ENCODE peak calls at places on chromosomes 16 and 17, in six cellular contexts. O is fibroblast of lung; D is C1 segment of cervical spinal cord; H is activated T-cell treated with anti-CD3 and anti-CD28 coated beads, Interleukin-2, amount 50 U/mL, for 1 hour; R is T follicular helper cell; M is stimulated activated CD4-positive, alpha-beta T cell treated with anti-CD3 and anti-CD28 coated beads, Interleukin-1b, Interleukin-23, amount 100 ng/mL, for 24 hours. Z is an unnamed sample.

GRCh38 chr17:14228903-14229302 is 7.8 kb downstream of the CDRT15 start:
- DNase-seq in R (no peak), D (no peak), H (no peak), M (no peak), O (no peak), Z (no peak)

GRCh38 chr16:84989791-84990620 is 21.3 kb downstream of the ZDHHC7 start:
- DNase-seq in R (no peak), O (no peak), D (no peak), H (no peak), M (no peak), Z (no peak)

GRCh38 chr16:12208341-12209035 is 232.0 kb downstream of the SNX29 start:
- DNase-seq in D (no peak), H (no peak), O (no peak), R (no peak), M (no peak), Z (no peak)

GRCh38 chr17:8359769-8360168 is 16.7 kb downstream of the KRABD2 start:
- DNase-seq in R (no peak), D (no peak), O (peak; percentile 91), M (no peak), H (no peak), Z (no peak)

GRCh38 chr17:29084476-29085148 is 41.7 kb downstream of the PIPOX start:
- DNase-seq in R (no peak), O (peak; percentile 26), H (no peak), M (no peak), D (no peak), Z (no peak)

GRCh38 chr16:23556881-23557778 is at the start of the genes EARS2 and UBFD1:
- DNase-seq in O (peak; percentile 97), H (peak; percentile 96), M (peak; percentile 97), R (peak; percentile 89), D (peak; percentile 89), Z (peak; percentile 88)

GRCh38 chr17:39236981-39237441 is 11.3 kb upstream of the STAC2 start:
- DNase-seq in H (no peak), M (no peak), O (no peak), R (no peak), D (no peak), Z (no peak)

GRCh38 chr17:17937450-17937849 is 34.8 kb downstream of the TOM1L2 start:
- DNase-seq in M (no peak), H (no peak), O (peak; percentile 72), R (no peak), D (no peak), Z (no peak)

GRCh38 chr16:12436201-12436657 is 367.5 kb downstream of the CPPED1 start:
- DNase-seq in R (no peak), O (no peak), M (no peak), D (no peak), H (no peak), Z (no peak)

GRCh38 chr16:74903882-74904678 is 80.8 kb downstream of the WDR59 start:
- DNase-seq in D (no peak), O (no peak), R (no peak), H (no peak), M (no peak), Z (no peak)

GRCh38 chr17:1492249-1493206 is at the start of gene MYO1C:
- DNase-seq in D (no peak), H (peak; percentile 32), O (no peak), R (no peak), M (no peak), Z (no peak)

GRCh38 chr16:10111156-10111761 is 71.0 kb downstream of the GRIN2A start:
- DNase-seq in M (no peak), H (no peak), O (no peak), D (no peak), R (no peak), Z (no peak)

GRCh38 chr16:81478876-81479496 is 34.4 kb downstream of the CMIP start:
- DNase-seq in D (no peak), O (no peak), M (no peak), R (no peak), H (no peak), Z (no peak)

GRCh38 chr17:15498107-15498506 is 30.7 kb upstream of the CDRT4 start:
- DNase-seq in M (no peak), D (no peak), H (no peak), O (no peak), R (no peak), Z (no peak)

GRCh38 chr17:50290074-50290702 is 15.9 kb downstream of the TMEM92 start:
- DNase-seq in D (no peak), H (no peak), R (no peak), O (peak; percentile 99), M (no peak), Z (no peak)

GRCh38 chr16:14050297-14051027 is 20.7 kb upstream of the MRTFB start:
- DNase-seq in M (no peak), D (no peak), O (peak; percentile 49), H (no peak), R (no peak), Z (no peak)

GRCh38 chr17:66432996-66433556 is 130.7 kb downstream of the PRKCA start:
- DNase-seq in D (no peak), M (no peak), H (no peak), R (no peak), O (peak; percentile 14), Z (no peak)

GRCh38 chr16:84218176-84218776 is 21.5 kb downstream of the KCNG4 start:
- DNase-seq in O (peak; percentile 42), M (no peak), D (no peak), H (no peak), R (no peak), Z (no peak)

GRCh38 chr17:44344939-44345496 is at the start of gene GRN:
- DNase-seq in D (peak; percentile 85), O (peak; percentile 99), M (peak; percentile 83), R (peak; percentile 74), H (peak; percentile 83), Z (peak; percentile 72)

GRCh38 chr16:21301168-21301894 is 23.2 kb upstream of the CRYM start:
- DNase-seq in D (no peak), R (peak; percentile 17), M (peak; percentile 50), H (peak; percentile 27), O (peak; percentile 65), Z (peak; percentile 5)

GRCh38 chr16:69476920-69477418 is 52.5 kb downstream of the CYB5B start:
- DNase-seq in M (no peak), R (no peak), H (no peak), O (peak; percentile 93), D (no peak), Z (no peak)

GRCh38 chr17:57442401-57442823 is 186.1 kb downstream of the MSI2 start:
- DNase-seq in O (peak; percentile 78), H (no peak), R (no peak), M (no peak), D (no peak), Z (no peak)

GRCh38 chr16:78515421-78515820 is 416.0 kb downstream of the WWOX start:
- DNase-seq in O (no peak), M (no peak), D (no peak), H (no peak), R (no peak), Z (no peak)

GRCh38 chr17:82959242-82959930 is 119.6 kb upstream of the ZNF750 start:
- DNase-seq in D (no peak), M (no peak), O (no peak), H (no peak), R (no peak), Z (no peak)

GRCh38 chr17:45073414-45074070 is 12.4 kb downstream of the NMT1 start:
- DNase-seq in R (no peak), H (no peak), M (no peak), D (no peak), O (peak; percentile 76), Z (no peak)

GRCh38 chr16:66440970-66441369 is 13.9 kb downstream of the BEAN1 start:
- DNase-seq in O (no peak), D (no peak), H (no peak), R (no peak), M (no peak), Z (no peak)

GRCh38 chr16:85227924-85228462 is 115.7 kb upstream of the CIBAR2 start:
- DNase-seq in M (no peak), D (no peak), O (peak; percentile 85), R (no peak), H (no peak), Z (no peak)

GRCh38 chr17:38919316-38920078 is 5.9 kb upstream of the LASP1NB start:
- DNase-seq in O (no peak), H (no peak), R (no peak), D (no peak), M (no peak), Z (no peak)

GRCh38 chr16:84555418-84556196 is 51.1 kb upstream of the MEAK7 start:
- DNase-seq in M (no peak), O (no peak), R (no peak), D (no peak), H (no peak), Z (no peak)

GRCh38 chr17:41738801-41739112 is 4.3 kb upstream of the HAP1 start:
- DNase-seq in R (no peak), D (no peak), O (no peak), H (no peak), M (no peak), Z (no peak)

GRCh38 chr17:4738136-4739121 is 1.2 kb upstream of the ZMYND15 start:
- DNase-seq in R (no peak), O (no peak), D (no peak), M (no peak), H (peak; percentile 43), Z (no peak)

GRCh38 chr16:70470927-70471341 is 16.5 kb downstream of the FCSK start:
- DNase-seq in D (no peak), O (peak; percentile 23), H (no peak), R (no peak), M (no peak), Z (no peak)